ENCODE peak calls at places on chromosomes 7 and 10, in four cellular contexts. Q is left lung; I is upper lobe of right lung; V is CD8-positive, alpha-beta T cell. P is an unnamed sample.

GRCh38 chr10:23362879-23363787 is 18.5 kb upstream of the C10orf67 start:
- DNase-seq in Q (no peak), I (no peak), V (no peak), P (no peak)

GRCh38 chr10:79054203-79055099 is 14.3 kb upstream of the ZMIZ1 start:
- DNase-seq in Q (no peak), I (peak; percentile 67), V (no peak), P (no peak)

GRCh38 chr7:131027287-131027773 is 293.3 kb upstream of the KLF14 start:
- DNase-seq in Q (peak; percentile 70), I (no peak), V (no peak), P (no peak)

GRCh38 chr10:29585488-29585976 is 49.2 kb downstream of the SVIL start:
- DNase-seq in Q (no peak), I (no peak), V (no peak), P (no peak)

GRCh38 chr10:96619803-96620773 is 33.3 kb upstream of the TM9SF3 start:
- DNase-seq in Q (no peak), I (no peak), V (no peak), P (no peak)

GRCh38 chr7:42414028-42414427 is 177.0 kb upstream of the GLI3 start:
- DNase-seq in Q (no peak), I (no peak), V (no peak), P (no peak)

GRCh38 chr7:47743898-47744612 is 162.1 kb upstream of the TNS3 start:
- DNase-seq in Q (no peak), I (no peak), V (no peak), P (no peak)

GRCh38 chr7:44754802-44755697 is 6.4 kb downstream of the ZMIZ2 start:
- DNase-seq in Q (no peak), I (no peak), V (no peak), P (no peak)

GRCh38 chr10:30788307-30788706 is 158.8 kb upstream of the LYZL2 start:
- DNase-seq in Q (no peak), I (no peak), V (no peak), P (no peak)

GRCh38 chr7:68246189-68246633 is 1249.6 kb downstream of the TYW1 start:
- DNase-seq in Q (no peak), I (no peak), V (no peak), P (no peak)

GRCh38 chr10:16870331-16870730 is 53.1 kb upstream of the RSU1 start:
- DNase-seq in Q (no peak), I (no peak), V (no peak), P (no peak)

GRCh38 chr7:69630292-69630691 is 32.0 kb downstream of the AUTS2 start:
- DNase-seq in Q (no peak), I (no peak), V (no peak), P (no peak)

GRCh38 chr10:34002896-34003295 is 668.4 kb upstream of the NRP1 start:
- DNase-seq in Q (no peak), I (no peak), V (no peak), P (no peak)

GRCh38 chr7:101854084-101854865 is 36.8 kb downstream of the CUX1 start:
- DNase-seq in Q (no peak), I (no peak), V (no peak), P (no peak)

GRCh38 chr7:4074994-4075393 is 607.1 kb upstream of the FOXK1 start:
- DNase-seq in Q (no peak), I (no peak), V (no peak), P (no peak)
- TF ChIP-seq CTCF in Q (no peak), I (no peak), V (no peak), P (no peak)

GRCh38 chr7:16647435-16647960 is 1.5 kb downstream of the BZW2 start:
- DNase-seq in Q (no peak), I (no peak), V (no peak), P (no peak)
- H3K4me3 ChIP-seq in Q (no peak overlapping the region), I (peak overlapping the region; percentile 89), V (no peak overlapping the region), P (no peak overlapping the region)

GRCh38 chr10:6218692-6219493 is 16.2 kb downstream of the PFKFB3 start:
- DNase-seq in Q (no peak), I (no peak), V (no peak), P (no peak)
- H3K36me3 ChIP-seq in Q (peaks cover 100% of the 10 kb centered on the region), I (peaks cover 99% of the 10 kb centered on the region), V (peaks cover 36% of the 10 kb centered on the region), P (peaks cover 6% of the 10 kb centered on the region)

DNA sequence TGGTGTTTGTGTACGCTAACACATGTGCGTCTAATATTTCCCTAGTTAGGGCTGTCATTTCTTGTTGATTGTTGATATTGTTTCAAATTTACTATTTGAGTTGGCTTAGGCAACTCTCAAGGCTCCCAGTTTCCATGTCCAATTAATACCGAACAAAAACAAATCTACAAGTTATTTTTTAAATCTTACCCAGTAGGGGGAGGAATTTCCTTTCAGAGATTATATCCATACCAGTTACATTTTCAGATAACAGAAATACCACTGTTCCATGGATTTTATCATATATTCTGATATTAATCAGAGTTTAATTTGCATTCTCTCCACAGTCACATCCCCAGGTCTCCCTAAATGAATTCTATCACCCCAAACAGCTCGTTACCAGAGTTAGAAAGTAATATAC is 7.2 kb upstream of the AKR1B10 start:
- DNase-seq in Q (no peak), I (no peak), V (no peak), P (no peak)
- TF ChIP-seq CTCF in Q (no peak), I (no peak), V (no peak), P (no peak)

P was measured in GM06990.